ENCODE peak calls at places on chromosomes 3 and 15, in four cellular contexts. O is upper lobe of right lung, I is GM12864, S is fibroblast of mammary gland. B is an unnamed sample.

GRCh38 chr3:9500108-9501050 is 53.2 kb downstream of the LHFPL4 start:
- DNase-seq in S (peak), O (peak), I (no peak), B (peak)

GRCh38 chr3:190566043-190566933 is 52.4 kb downstream of the IL1RAP start:
- DNase-seq in I (no peak), O (peak), S (peak), B (peak)

GRCh38 chr3:23806322-23807160 is 786 bp downstream of the UBE2E1 start:
- DNase-seq in S (no peak), O (peak), I (no peak), B (peak)

GRCh38 chr3:22937536-22937935 is 265.6 kb upstream of the UBE2E2 start:
- DNase-seq in O (no peak), S (no peak), I (no peak), B (peak)

GRCh38 chr3:124509884-124510283 is 220.4 kb upstream of the UMPS start:
- DNase-seq in O (no peak), I (no peak), S (no peak), B (no peak)

GRCh38 chr3:59480486-59480995 is 430.7 kb upstream of the CFAP20DC start:
- DNase-seq in O (no peak), S (peak), I (peak), B (peak)

GRCh38 chr15:75656813-75657212 is 9.1 kb downstream of the SNX33 start:
- DNase-seq in S (no peak), O (peak), I (no peak), B (no peak)

GRCh38 chr15:31255176-31255510 is 71.5 kb upstream of the KLF13 start:
- DNase-seq in O (peak), S (no peak), I (no peak), B (no peak)

GRCh38 chr15:99433757-99434211 is 132.0 kb upstream of the MEF2A start:
- DNase-seq in S (no peak), I (no peak), O (peak), B (no peak)

GRCh38 chr15:71680079-71680461 is 130.3 kb upstream of the NR2E3 start:
- DNase-seq in S (no peak), I (no peak), O (no peak), B (no peak)

GRCh38 chr3:50978991-50979667 is 304.4 kb downstream of the DOCK3 start:
- DNase-seq in I (no peak), O (no peak), S (no peak), B (no peak)

GRCh38 chr3:50211930-50212329 is 6.9 kb downstream of the SLC38A3 start:
- DNase-seq in I (no peak), O (no peak), S (peak), B (no peak)

GRCh38 chr15:98845138-98845884 is 162.3 kb downstream of the PGPEP1L start:
- DNase-seq in I (no peak), S (no peak), O (no peak), B (no peak)

GRCh38 chr15:29270169-29270955 is 740 bp upstream of the NSMCE3 start:
- DNase-seq in O (no peak), S (peak), I (peak), B (peak)

GRCh38 chr3:8663177-8664061 is 18.8 kb upstream of the SSUH2 start:
- DNase-seq in S (peak), O (no peak), I (peak), B (peak)

GRCh38 chr3:65039754-65040210 is 352.0 kb upstream of the ADAMTS9 start:
- DNase-seq in I (no peak), S (peak), O (no peak), B (peak)

GRCh38 chr3:66722675-66723074 is 221.9 kb upstream of the LRIG1 start:
- DNase-seq in S (peak), O (no peak), I (no peak), B (peak)

GRCh38 chr15:52862657-52863056 is 72.5 kb upstream of the ONECUT1 start:
- DNase-seq in S (no peak), O (no peak), I (no peak), B (no peak)

GRCh38 chr3:73868688-73869315 is 244.1 kb upstream of the PDZRN3 start:
- DNase-seq in I (no peak), O (no peak), S (peak), B (peak)

GRCh38 chr3:99023590-99024192 is 122.2 kb upstream of the DCBLD2 start:
- DNase-seq in I (no peak), S (peak), O (no peak), B (peak)

GRCh38 chr15:53625962-53626845 is 133.3 kb downstream of the WDR72 start:
- DNase-seq in O (no peak), I (no peak), S (no peak), B (no peak)

GRCh38 chr15:101058735-101059134 is 139.6 kb downstream of the LRRK1 start:
- DNase-seq in I (no peak), O (no peak), S (no peak), B (no peak)

GRCh38 chr15:56786966-56787365 is 53.7 kb upstream of the ZNF280D start:
- DNase-seq in O (no peak), S (peak), I (peak), B (no peak)

GRCh38 chr3:58251653-58252052 is 14.1 kb downstream of the ABHD6 start:
- DNase-seq in O (no peak), S (peak), I (no peak), B (peak)

GRCh38 chr15:81023483-81024264 is 23.0 kb downstream of the TLNRD1 start:
- DNase-seq in S (peak), I (peak), O (peak), B (peak)

GRCh38 chr3:30667250-30667585 is 60.8 kb downstream of the TGFBR2 start:
- DNase-seq in O (no peak), I (no peak), S (no peak), B (no peak)

GRCh38 chr3:191461113-191461595 is at the start of gene PYDC2:
- DNase-seq in S (no peak), I (no peak), O (no peak), B (no peak)

GRCh38 chr3:11096266-11097135 is 57.8 kb upstream of the HRH1 start:
- DNase-seq in I (no peak), O (peak), S (peak), B (peak)

GRCh38 chr3:72630614-72631344 is 217.5 kb downstream of the SHQ1 start:
- DNase-seq in I (no peak), O (no peak), S (peak), B (no peak)

GRCh38 chr3:141680620-141681389 is 57.3 kb upstream of the RNF7 start:
- DNase-seq in I (no peak), S (peak), O (no peak), B (peak)

GRCh38 chr3:156811092-156811862 is 14.9 kb upstream of the LEKR1 start:
- DNase-seq in S (peak), I (no peak), O (no peak), B (peak)

GRCh38 chr15:95682129-95682528 is 648.4 kb upstream of the NR2F2 start:
- DNase-seq in S (no peak), I (no peak), O (no peak), B (no peak)

GRCh38 chr3:9352917-9353823 is 9.7 kb upstream of the THUMPD3 start:
- DNase-seq in I (peak), O (peak), S (peak), B (peak)

GRCh38 chr3:57060089-57060829 is at the start of gene SPATA12:
- DNase-seq in I (no peak), S (peak), O (peak), B (peak)

GRCh38 chr3:111715911-111716523 is 120.9 kb upstream of the ZBED2 start:
- DNase-seq in O (no peak), S (no peak), I (no peak), B (peak)

DNA sequence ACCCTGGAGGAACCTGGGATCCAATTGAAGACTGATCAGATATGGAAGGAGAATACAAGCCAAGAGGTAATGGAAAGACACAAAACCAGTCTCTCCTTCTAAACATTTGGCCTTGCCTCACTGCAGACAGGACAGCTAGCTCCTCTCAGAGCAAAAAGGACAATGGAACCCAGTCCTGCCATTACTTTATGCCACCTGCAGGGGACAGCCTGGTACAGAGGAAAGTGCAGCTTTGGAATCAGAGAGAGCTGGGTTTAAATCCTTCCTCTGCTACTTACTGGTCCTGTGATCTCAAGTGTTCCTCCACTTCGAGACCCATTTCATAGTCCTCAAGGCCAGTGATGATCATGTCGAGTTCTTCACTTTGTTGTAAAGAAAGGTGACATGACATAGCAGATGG is 159.4 kb upstream of the SMAD3 start:
- DNase-seq in S (no peak), O (no peak), I (no peak), B (no peak)
- TF ChIP-seq CTCF in S (peak), O (peak), I (peak), B (peak)

GRCh38 chr15:68334661-68335124 is 57.1 kb downstream of the FEM1B start:
- DNase-seq in O (no peak), S (peak), I (no peak), B (peak)
- TF ChIP-seq CTCF in O (no peak), S (no peak), I (no peak), B (no peak)

DNA sequence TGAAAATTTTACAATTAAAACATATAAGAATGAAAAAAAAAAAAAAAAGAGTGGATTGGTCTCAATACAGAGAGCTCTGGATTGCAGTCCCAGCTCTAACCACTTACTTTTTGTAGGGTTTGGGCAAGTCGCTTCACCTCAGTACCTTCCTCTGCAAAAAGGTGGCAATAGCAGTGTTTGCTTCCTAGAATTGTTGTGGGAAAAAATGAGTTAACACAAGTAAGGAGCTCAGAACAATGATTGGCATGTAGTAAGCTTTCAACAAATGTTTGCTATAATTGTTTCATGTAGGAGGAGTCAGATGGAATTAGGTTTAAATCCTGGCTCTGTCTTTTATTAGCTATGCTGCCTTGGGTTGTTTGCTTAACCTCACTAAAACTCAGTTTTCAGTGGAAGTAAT is 425.2 kb upstream of the TBL1XR1 start:
- DNase-seq in O (no peak), I (no peak), S (no peak), B (no peak)
- TF ChIP-seq CTCF in O (no peak), I (no peak), S (no peak), B (no peak)

GRCh38 chr3:47019201-47019600 is 39.7 kb downstream of the NBEAL2 start:
- DNase-seq in O (no peak), I (peak), S (peak), B (no peak)

GRCh38 chr3:47016086-47016933 is 36.8 kb downstream of the NBEAL2 start:
- DNase-seq in I (no peak), O (no peak), S (no peak), B (no peak)

GRCh38 chr3:47018269-47018611 is 38.8 kb downstream of the NBEAL2 start:
- DNase-seq in I (no peak), O (no peak), S (no peak), B (no peak)

GRCh38 chr3:47016934-47017435 is 37.5 kb downstream of the NBEAL2 start:
- DNase-seq in O (no peak), S (peak), I (no peak), B (peak)

DNA sequence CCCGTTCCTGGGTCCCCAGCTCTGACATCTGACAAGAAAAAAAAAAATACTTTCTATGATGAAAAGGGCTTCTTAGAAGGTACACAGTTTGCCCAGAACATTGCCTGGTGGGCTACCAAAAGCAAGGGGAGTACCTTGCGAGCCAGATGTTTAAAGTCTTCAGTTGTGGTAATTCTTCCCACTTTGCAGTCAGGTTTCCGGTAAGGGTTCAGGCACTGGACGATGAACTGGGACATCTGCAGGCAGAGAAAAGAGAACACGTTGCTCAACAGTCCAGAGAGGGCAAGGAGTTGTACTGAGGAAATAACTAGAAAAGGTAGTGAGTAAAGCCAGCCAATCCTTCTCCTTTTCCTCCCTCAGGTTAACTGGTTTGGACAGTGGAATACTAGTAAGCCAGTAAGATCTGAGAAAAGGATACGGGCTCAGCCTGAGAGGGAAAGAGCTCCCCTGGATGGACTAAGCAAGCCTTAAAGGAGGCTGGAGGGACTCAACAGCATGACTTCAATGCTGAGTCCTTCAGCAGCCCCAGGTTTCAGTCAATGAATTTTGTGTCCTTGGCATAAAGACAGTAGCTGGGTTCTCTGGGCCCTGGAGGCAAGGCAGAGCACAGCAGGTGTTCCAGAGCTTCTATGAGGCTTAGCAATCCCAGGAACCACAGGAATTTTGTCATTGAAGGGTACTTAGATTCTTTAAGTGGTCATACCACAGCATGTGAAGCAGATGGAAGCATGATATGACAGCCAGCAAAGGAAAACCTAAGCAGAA is 38.2 kb downstream of the NBEAL2 start:
- DNase-seq in S (no peak), O (no peak), I (no peak), B (peak)
- TF ChIP-seq CTCF in S (no peak), O (no peak), I (no peak), B (no peak)

DNA sequence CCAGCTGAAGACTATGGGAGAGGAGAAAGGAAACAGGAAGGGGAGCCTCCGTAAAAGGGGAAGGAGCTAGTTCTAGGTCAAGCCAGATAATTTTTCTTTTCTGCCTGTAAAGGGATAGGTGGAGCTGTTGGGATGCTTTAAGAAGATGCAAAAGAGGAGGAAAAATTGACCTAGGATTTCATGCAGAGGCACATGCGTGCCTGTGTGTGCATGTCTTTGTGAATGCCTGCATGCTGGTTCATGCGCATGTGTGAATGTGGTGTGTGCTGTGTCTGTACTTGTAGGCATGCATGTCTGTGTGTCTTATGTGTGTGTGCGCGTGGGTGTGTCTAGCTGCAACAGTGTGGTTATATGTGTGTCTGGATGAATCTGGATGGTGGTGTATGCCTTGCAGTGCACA is 27.3 kb downstream of the CCDC33 start:
- DNase-seq in O (no peak), S (no peak), I (no peak), B (no peak)
- TF ChIP-seq CTCF in O (no peak), S (no peak), I (no peak), B (no peak)

GRCh38 chr15:83734487-83734886 is 80.6 kb downstream of the ADAMTSL3 start:
- DNase-seq in I (no peak), S (peak), O (no peak), B (no peak)
- TF ChIP-seq CTCF in I (peak), S (peak), O (no peak), B (no peak)

GRCh38 chr3:54139630-54140029 is 17.3 kb downstream of the CACNA2D3 start:
- DNase-seq in O (no peak), S (no peak), I (no peak), B (no peak)
- TF ChIP-seq CTCF in O (no peak), S (no peak), I (no peak), B (no peak)